ENCODE peak calls at places on chromosomes 7 and 10, in nine cellular contexts. V, E, F, X, Z, R, T, U and M are unnamed samples.

GRCh38 chr7:7639847-7640220 is 718 bp upstream of the UMAD1 start:
- DNase-seq in V (peak), E (peak), F (no peak), X (peak), Z (no peak), R (peak), T (no peak), U (peak), M (no peak)

GRCh38 chr10:74451127-74451829 is 300.3 kb downstream of the ADK start:
- DNase-seq in V (no peak), E (no peak), F (no peak), X (no peak), Z (no peak), R (no peak), T (no peak), U (no peak), M (no peak)

GRCh38 chr10:44925224-44925623 is 14.1 kb downstream of the TMEM72 start:
- DNase-seq in V (no peak), E (no peak), F (no peak), X (no peak), Z (no peak), R (no peak), T (no peak), U (no peak), M (no peak)

GRCh38 chr7:134742688-134743350 is 36.6 kb upstream of the CALD1 start:
- DNase-seq in V (no peak), E (no peak), F (no peak), X (peak), Z (no peak), R (no peak), T (no peak), U (peak), M (no peak)

GRCh38 chr7:66140924-66141323 is 26.3 kb downstream of the CRCP start:
- DNase-seq in V (no peak), E (no peak), F (peak), X (peak), Z (no peak), R (peak), T (peak), U (peak), M (no peak)

GRCh38 chr10:28248092-28248491 is 54.8 kb downstream of the MPP7 start:
- DNase-seq in V (no peak), E (no peak), F (no peak), X (no peak), Z (no peak), R (peak), T (no peak), U (peak), M (no peak)

GRCh38 chr7:38374507-38374906 is 101.1 kb upstream of the TARP start:
- DNase-seq in V (peak), E (peak), F (no peak), X (peak), Z (no peak), R (peak), T (no peak), U (peak), M (no peak)

GRCh38 chr7:86653919-86654659 is 10.4 kb downstream of the GRM3 start:
- DNase-seq in V (no peak), E (no peak), F (peak), X (no peak), Z (no peak), R (no peak), T (no peak), U (no peak), M (no peak)

GRCh38 chr10:118983263-118983662 is 46.3 kb upstream of the NANOS1 start:
- DNase-seq in V (no peak), E (no peak), F (no peak), X (no peak), Z (no peak), R (no peak), T (no peak), U (no peak), M (no peak)

GRCh38 chr10:42769653-42770052 is 12.9 kb upstream of the BMS1 start:
- DNase-seq in V (no peak), E (no peak), F (no peak), X (no peak), Z (no peak), R (peak), T (no peak), U (no peak), M (no peak)

GRCh38 chr7:113657603-113658002 is 261.2 kb downstream of the PPP1R3A start:
- DNase-seq in V (no peak), E (no peak), F (no peak), X (no peak), Z (no peak), R (no peak), T (no peak), U (no peak), M (no peak)

GRCh38 chr7:79298145-79298760 is 155.2 kb downstream of the MAGI2 start:
- DNase-seq in V (no peak), E (no peak), F (no peak), X (peak), Z (peak), R (peak), T (no peak), U (peak), M (no peak)

GRCh38 chr7:145269418-145270161 is 433.7 kb upstream of the TPK1 start:
- DNase-seq in V (no peak), E (no peak), F (no peak), X (no peak), Z (no peak), R (no peak), T (no peak), U (no peak), M (no peak)

GRCh38 chr10:97761331-97761865 is 10.4 kb downstream of the SFRP5 start:
- DNase-seq in V (no peak), E (no peak), F (peak), X (no peak), Z (no peak), R (no peak), T (peak), U (no peak), M (no peak)

GRCh38 chr7:52696183-52696582 is 339.2 kb upstream of the POM121L12 start:
- DNase-seq in V (no peak), E (no peak), F (no peak), X (no peak), Z (no peak), R (no peak), T (no peak), U (no peak), M (no peak)

GRCh38 chr10:77583527-77583926 is 54.1 kb downstream of the KCNMA1 start:
- DNase-seq in V (no peak), E (no peak), F (no peak), X (no peak), Z (no peak), R (no peak), T (no peak), U (no peak), M (no peak)

GRCh38 chr7:26397326-26397725 is 105.7 kb downstream of the SNX10 start:
- DNase-seq in V (no peak), E (no peak), F (no peak), X (no peak), Z (no peak), R (peak), T (no peak), U (no peak), M (peak)

GRCh38 chr7:151428393-151429231 is 11.3 kb downstream of the CRYGN start:
- DNase-seq in V (no peak), E (no peak), F (no peak), X (no peak), Z (no peak), R (no peak), T (peak), U (peak), M (no peak)

GRCh38 chr7:108000875-108001758 is 1.8 kb downstream of the LAMB1 start:
- DNase-seq in V (no peak), E (no peak), F (peak), X (peak), Z (no peak), R (peak), T (peak), U (peak), M (peak)

GRCh38 chr7:22872087-22872807 is 49.6 kb upstream of the TOMM7 start:
- DNase-seq in V (no peak), E (no peak), F (no peak), X (no peak), Z (no peak), R (no peak), T (no peak), U (no peak), M (no peak)

GRCh38 chr7:151085329-151085690 is 965 bp upstream of the AGAP3 start:
- DNase-seq in V (no peak), E (no peak), F (no peak), X (no peak), Z (no peak), R (peak), T (no peak), U (no peak), M (peak)

GRCh38 chr10:9010093-9010492 is 955.6 kb downstream of the GATA3 start:
- DNase-seq in V (peak), E (peak), F (no peak), X (no peak), Z (no peak), R (no peak), T (no peak), U (no peak), M (no peak)

GRCh38 chr10:101694674-101695403 is at the start of gene FBXW4:
- DNase-seq in V (peak), E (peak), F (peak), X (peak), Z (no peak), R (peak), T (peak), U (peak), M (peak)

GRCh38 chr10:44334621-44335184 is 50.2 kb downstream of the CXCL12 start:
- DNase-seq in V (no peak), E (no peak), F (no peak), X (no peak), Z (peak), R (no peak), T (no peak), U (peak), M (no peak)

GRCh38 chr7:2076649-2077064 is 156.1 kb downstream of the MAD1L1 start:
- DNase-seq in V (no peak), E (no peak), F (no peak), X (no peak), Z (no peak), R (no peak), T (no peak), U (no peak), M (no peak)

GRCh38 chr7:7956531-7957221 is 11.9 kb upstream of the GLCCI1 start:
- DNase-seq in V (no peak), E (no peak), F (no peak), X (no peak), Z (no peak), R (no peak), T (no peak), U (peak), M (no peak)

GRCh38 chr7:8982338-8982994 is 549.1 kb downstream of the NXPH1 start:
- DNase-seq in V (no peak), E (no peak), F (no peak), X (no peak), Z (no peak), R (no peak), T (no peak), U (peak), M (no peak)

GRCh38 chr7:38283809-38284208 is 10.4 kb upstream of the TARP start:
- DNase-seq in V (no peak), E (no peak), F (no peak), X (no peak), Z (no peak), R (no peak), T (no peak), U (no peak), M (no peak)

GRCh38 chr10:113000876-113001598 is 51.0 kb downstream of the TCF7L2 start:
- DNase-seq in V (no peak), E (no peak), F (no peak), X (no peak), Z (no peak), R (peak), T (no peak), U (no peak), M (no peak)

GRCh38 chr7:74057216-74057925 is 26.2 kb upstream of the LIMK1 start:
- DNase-seq in V (no peak), E (no peak), F (peak), X (no peak), Z (no peak), R (no peak), T (peak), U (no peak), M (peak)

GRCh38 chr7:74059037-74059436 is 24.6 kb upstream of the LIMK1 start:
- DNase-seq in V (no peak), E (no peak), F (no peak), X (no peak), Z (no peak), R (no peak), T (peak), U (no peak), M (no peak)

GRCh38 chr7:74059681-74060588 is 23.7 kb upstream of the LIMK1 start:
- DNase-seq in V (no peak), E (no peak), F (peak), X (no peak), Z (no peak), R (peak), T (peak), U (no peak), M (peak)

GRCh38 chr7:74057987-74058386 is 25.6 kb upstream of the LIMK1 start:
- DNase-seq in V (no peak), E (no peak), F (no peak), X (no peak), Z (no peak), R (no peak), T (no peak), U (no peak), M (no peak)

DNA sequence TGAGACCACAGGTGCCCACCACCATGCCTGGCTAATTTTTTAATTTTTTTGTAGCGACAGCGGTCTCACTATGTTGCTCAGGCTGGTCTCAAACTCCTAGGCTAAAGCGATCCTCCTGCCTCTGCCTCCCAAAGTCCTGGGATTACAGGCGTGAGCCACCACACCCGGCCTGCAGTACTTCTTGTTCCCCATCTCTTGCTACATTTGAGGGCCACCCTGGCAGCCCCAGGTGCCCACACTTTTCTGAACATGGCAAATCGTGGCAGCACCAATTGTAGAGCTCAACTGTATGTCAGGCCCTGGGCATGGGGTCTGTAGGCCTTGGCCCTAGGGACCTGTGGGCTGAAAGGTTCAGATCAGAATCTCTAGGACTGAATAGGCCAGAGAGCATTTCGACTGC is 25.1 kb upstream of the LIMK1 start:
- DNase-seq in V (no peak), E (no peak), F (peak), X (no peak), Z (no peak), R (no peak), T (peak), U (no peak), M (peak)
- H3K27ac ChIP-seq in V (no peak), E (no peak), F (no peak), X (no peak), Z (no peak), R (no peak), T (no peak), U (no peak), M (peak)

DNA sequence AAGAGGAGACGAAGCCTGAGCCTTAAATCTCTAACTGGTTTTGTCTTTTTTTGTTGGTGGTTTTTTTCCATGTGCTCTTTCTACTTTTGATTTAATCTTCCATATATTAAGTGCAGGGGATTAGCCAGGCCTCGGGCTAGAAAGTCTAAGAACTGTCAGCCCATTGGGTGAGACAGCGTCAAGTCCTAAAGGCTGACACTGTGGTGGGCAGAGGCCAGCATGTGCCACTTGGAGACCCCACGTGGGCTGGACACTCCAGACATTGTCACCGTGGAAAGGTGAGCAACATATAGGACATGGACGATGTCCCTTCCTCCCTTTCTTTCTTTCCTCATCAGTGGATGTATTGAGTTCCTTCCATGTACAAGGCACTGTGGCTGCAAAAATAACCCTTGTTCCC is 129.3 kb downstream of the TMEM178B start:
- DNase-seq in V (no peak), E (no peak), F (no peak), X (no peak), Z (no peak), R (no peak), T (no peak), U (no peak), M (no peak)
- H3K27ac ChIP-seq in V (no peak), E (no peak), F (no peak), X (no peak), Z (no peak), R (no peak), T (no peak), U (no peak), M (no peak)

GRCh38 chr10:32980242-32980557 is 22.2 kb upstream of the ITGB1 start:
- DNase-seq in V (no peak), E (no peak), F (no peak), X (no peak), Z (no peak), R (no peak), T (no peak), U (no peak), M (no peak)
- H3K27ac ChIP-seq in V (peak), E (peak), F (peak), X (no peak), Z (peak), R (peak), T (peak), U (peak), M (peak)

GRCh38 chr10:80187060-80187459 is 18.3 kb downstream of the ANXA11 start:
- DNase-seq in V (no peak), E (no peak), F (no peak), X (no peak), Z (no peak), R (no peak), T (no peak), U (no peak), M (no peak)
- H3K27ac ChIP-seq in V (peak), E (peak), F (peak), X (no peak), Z (no peak), R (no peak), T (peak), U (no peak), M (no peak)

DNA sequence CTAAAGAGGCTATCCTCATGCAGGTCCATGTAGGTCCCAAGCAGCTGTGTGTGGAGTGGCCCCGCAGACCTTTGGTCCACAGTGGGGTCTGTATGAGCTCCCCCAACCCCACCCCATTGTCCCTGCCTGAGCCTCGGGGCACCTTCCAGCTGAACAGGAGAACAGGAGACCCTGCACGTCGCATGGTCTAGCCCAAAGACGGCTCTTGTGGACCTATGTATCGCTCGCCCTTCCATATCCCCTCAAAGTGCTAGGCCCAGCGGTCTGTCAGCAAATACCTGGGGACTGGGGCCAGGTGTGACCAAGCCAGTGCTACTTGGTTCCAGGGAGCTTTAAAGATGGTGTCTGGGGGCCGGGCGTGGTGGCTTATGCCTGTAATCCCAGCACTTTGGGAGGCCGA is 43.0 kb downstream of the OAT start:
- DNase-seq in V (no peak), E (no peak), F (no peak), X (no peak), Z (no peak), R (no peak), T (no peak), U (no peak), M (no peak)
- H3K27ac ChIP-seq in V (no peak), E (no peak), F (no peak), X (no peak), Z (no peak), R (no peak), T (no peak), U (no peak), M (no peak)

DNA sequence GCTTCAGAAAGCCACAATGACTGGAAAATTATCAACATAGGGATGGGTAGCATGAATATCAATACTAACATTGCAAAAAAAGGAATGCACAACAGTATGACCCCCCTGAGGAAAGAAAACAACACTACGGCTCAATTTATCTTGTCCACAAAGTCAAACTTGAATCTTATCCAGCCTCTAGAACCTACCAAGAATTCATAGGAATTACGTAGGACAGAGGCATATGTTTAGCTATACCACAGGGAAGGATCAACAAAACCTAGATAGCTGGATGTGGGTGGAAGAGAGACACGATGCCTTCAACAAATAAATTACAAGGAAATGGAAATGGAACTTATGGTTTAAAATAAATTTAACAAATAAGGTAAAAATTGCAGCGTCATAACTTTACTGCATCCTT is 54.6 kb downstream of the AGMO start:
- DNase-seq in V (no peak), E (no peak), F (no peak), X (no peak), Z (no peak), R (no peak), T (no peak), U (no peak), M (no peak)
- H3K27ac ChIP-seq in V (no peak), E (no peak), F (no peak), X (no peak), Z (no peak), R (no peak), T (no peak), U (peak), M (no peak)

GRCh38 chr10:31935678-31936077 is 7.0 kb upstream of the ARHGAP12 start:
- DNase-seq in V (no peak), E (no peak), F (no peak), X (no peak), Z (no peak), R (no peak), T (no peak), U (no peak), M (no peak)

GRCh38 chr10:31936086-31936485 is 7.5 kb upstream of the ARHGAP12 start:
- DNase-seq in V (no peak), E (no peak), F (no peak), X (no peak), Z (no peak), R (no peak), T (no peak), U (no peak), M (no peak)

GRCh38 chr10:31939797-31940708 is 11.4 kb upstream of the ARHGAP12 start:
- DNase-seq in V (no peak), E (no peak), F (no peak), X (no peak), Z (no peak), R (no peak), T (no peak), U (peak), M (no peak)

GRCh38 chr10:31937371-31937770 is 8.7 kb upstream of the ARHGAP12 start:
- DNase-seq in V (no peak), E (no peak), F (no peak), X (no peak), Z (no peak), R (no peak), T (no peak), U (no peak), M (no peak)

DNA sequence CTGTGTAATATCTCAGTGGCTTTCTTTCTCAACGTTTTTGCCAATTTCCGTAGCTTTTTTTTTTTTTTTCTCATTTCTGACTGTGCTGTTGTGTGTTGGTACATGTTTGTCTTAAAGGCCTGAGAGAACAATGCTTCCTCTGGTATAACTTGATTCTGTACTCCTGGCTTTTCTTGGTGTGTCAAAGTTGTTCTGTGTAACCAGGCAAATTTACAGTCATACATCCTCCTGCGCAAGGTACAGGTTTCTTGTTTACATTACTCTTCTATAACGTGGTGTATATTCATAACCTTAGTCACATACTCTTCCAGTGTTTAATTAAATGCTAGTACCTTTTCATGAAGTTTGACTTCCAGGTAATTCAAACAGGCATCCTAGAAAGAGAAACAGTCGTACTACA is 8.3 kb upstream of the ARHGAP12 start:
- DNase-seq in V (no peak), E (no peak), F (no peak), X (no peak), Z (no peak), R (no peak), T (no peak), U (no peak), M (no peak)
- H3K27ac ChIP-seq in V (no peak), E (no peak), F (no peak), X (no peak), Z (no peak), R (no peak), T (peak), U (no peak), M (no peak)